ENCODE peak calls at places on chromosomes 11 and 22, in seven cellular contexts. O is cardiac muscle cell, B is psoas muscle, H is PC-3, P is GM12878, J is GM23248, Y is lung. L is an unnamed sample. For H3K4me1, the result is how much of the 10 kb centered on the place peaks cover.

GRCh38 chr11:133928628-133929059 is 28.1 kb downstream of the IGSF9B start:
- DNase-seq in O (peak), B (no peak), H (peak), P (no peak), J (peak), Y (no peak), L (no peak)

GRCh38 chr11:74429205-74429604 is 31.0 kb upstream of the PGM2L1 start:
- DNase-seq in O (no peak), B (no peak), H (no peak), P (no peak), J (no peak), Y (no peak), L (no peak)

GRCh38 chr22:42432818-42433217 is 615 bp upstream of the NFAM1 start:
- DNase-seq in O (no peak), B (no peak), H (no peak), P (no peak), J (no peak), Y (no peak), L (no peak)

GRCh38 chr22:38513063-38513462 is 7.0 kb upstream of the DDX17 start:
- DNase-seq in O (no peak), B (no peak), H (peak), P (no peak), J (no peak), Y (no peak), L (no peak)

GRCh38 chr11:35347173-35347878 is 72.0 kb downstream of the SLC1A2 start:
- DNase-seq in O (no peak), B (no peak), H (no peak), P (no peak), J (no peak), Y (no peak), L (no peak)

GRCh38 chr11:112128483-112129121 is 35.3 kb downstream of the IL18 start:
- DNase-seq in O (peak), B (peak), H (peak), P (no peak), J (peak), Y (no peak), L (no peak)

GRCh38 chr11:46121724-46122477 is 647 bp upstream of the PHF21A start:
- DNase-seq in O (peak), B (peak), H (peak), P (no peak), J (peak), Y (peak), L (peak)

GRCh38 chr11:11267312-11267711 is 85.7 kb downstream of the CSNK2A3 start:
- DNase-seq in O (no peak), B (no peak), H (peak), P (no peak), J (no peak), Y (no peak), L (no peak)

GRCh38 chr11:13101836-13102574 is 92.9 kb downstream of the RASSF10 start:
- DNase-seq in O (no peak), B (no peak), H (no peak), P (no peak), J (no peak), Y (no peak), L (no peak)

GRCh38 chr11:31443802-31444201 is 65.6 kb downstream of the IMMP1L start:
- DNase-seq in O (no peak), B (no peak), H (no peak), P (no peak), J (no peak), Y (no peak), L (no peak)

GRCh38 chr22:49334589-49334873 is 493.1 kb downstream of the BRD1 start:
- DNase-seq in O (no peak), B (no peak), H (no peak), P (no peak), J (no peak), Y (no peak), L (no peak)

GRCh38 chr11:132648841-132649240 is 883.5 kb downstream of the OPCML start:
- DNase-seq in O (no peak), B (no peak), H (no peak), P (no peak), J (no peak), Y (no peak), L (no peak)

GRCh38 chr11:134949716-134950115 is 537.7 kb upstream of the B3GAT1 start:
- DNase-seq in O (peak), B (no peak), H (no peak), P (no peak), J (peak), Y (no peak), L (no peak)

GRCh38 chr11:119288219-119288618 is 28.7 kb downstream of the MCAM start:
- DNase-seq in O (no peak), B (no peak), H (no peak), P (no peak), J (no peak), Y (no peak), L (no peak)

GRCh38 chr22:40324468-40325305 is 21.6 kb upstream of the ADSL start:
- DNase-seq in O (no peak), B (no peak), H (no peak), P (no peak), J (no peak), Y (no peak), L (no peak)

GRCh38 chr11:69335010-69335409 is 41.1 kb downstream of the MYEOV start:
- DNase-seq in O (no peak), B (no peak), H (no peak), P (no peak), J (no peak), Y (no peak), L (no peak)

GRCh38 chr22:49083607-49084006 is 744.1 kb downstream of the BRD1 start:
- DNase-seq in O (no peak), B (no peak), H (no peak), P (no peak), J (no peak), Y (no peak), L (no peak)

GRCh38 chr11:111602865-111603632 is 800 bp downstream of the SIK2 start:
- DNase-seq in O (peak), B (peak), H (peak), P (no peak), J (peak), Y (no peak), L (peak)

GRCh38 chr11:124769804-124770774 is 8.0 kb upstream of the ESAM start:
- DNase-seq in O (peak), B (no peak), H (peak), P (no peak), J (peak), Y (no peak), L (no peak)

GRCh38 chr22:31104869-31105268 is 2.5 kb downstream of the SELENOM start:
- DNase-seq in O (no peak), B (no peak), H (no peak), P (no peak), J (peak), Y (no peak), L (no peak)

GRCh38 chr11:108032800-108033199 is 24.1 kb downstream of the CUL5 start:
- DNase-seq in O (no peak), B (no peak), H (no peak), P (no peak), J (no peak), Y (no peak), L (no peak)

GRCh38 chr11:112087212-112087611 is 539 bp downstream of the SDHD start:
- DNase-seq in O (peak), B (no peak), H (peak), P (no peak), J (peak), Y (no peak), L (no peak)

GRCh38 chr11:61769169-61769920 is 16.9 kb downstream of the MYRF start:
- DNase-seq in O (peak), B (no peak), H (no peak), P (no peak), J (no peak), Y (no peak), L (no peak)

GRCh38 chr22:23063539-23064380 is 6.6 kb upstream of the GNAZ start:
- DNase-seq in O (no peak), B (no peak), H (no peak), P (no peak), J (no peak), Y (no peak), L (no peak)

GRCh38 chr22:49614966-49615965 is 212.4 kb downstream of the BRD1 start:
- DNase-seq in O (no peak), B (no peak), H (no peak), P (no peak), J (no peak), Y (no peak), L (no peak)

DNA sequence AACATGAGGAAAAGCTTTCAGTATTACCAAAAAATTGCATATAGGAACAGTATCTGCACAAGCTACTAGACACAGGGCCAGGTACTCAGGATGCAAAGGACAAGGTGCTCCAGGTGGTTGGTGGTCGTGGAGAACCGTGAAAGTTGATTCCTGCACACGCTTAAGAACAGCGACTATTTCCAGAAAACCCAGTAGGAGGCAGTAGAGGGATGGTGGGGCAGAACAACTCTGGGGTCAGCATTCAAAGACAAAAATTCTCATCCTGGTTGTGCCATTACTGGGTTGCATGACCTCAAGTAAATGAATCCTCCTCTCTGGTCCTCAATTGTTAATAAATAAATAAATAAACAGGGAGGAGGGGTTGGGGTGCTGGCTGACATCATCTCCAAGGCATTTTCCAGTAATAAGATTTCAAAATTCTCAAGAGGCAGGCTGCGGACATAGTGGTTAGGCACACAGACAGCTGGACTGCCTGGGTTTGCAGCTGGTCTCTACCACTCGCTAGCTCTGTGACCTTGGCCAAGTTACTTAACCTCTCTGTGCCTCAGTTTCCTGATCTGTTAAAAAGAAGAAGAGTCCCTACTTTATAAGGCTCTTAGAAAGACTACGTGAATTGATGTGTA is 89.6 kb downstream of the ISX start:
- DNase-seq in O (no peak), B (no peak), H (no peak), P (no peak), J (no peak), Y (no peak), L (no peak)
- H3K4me1 ChIP-seq in O (under half), B (under half), H (under half), P (under half), J (under half), Y (under half), L (under half)

GRCh38 chr11:33329705-33330329 is 72.6 kb downstream of the HIPK3 start:
- DNase-seq in O (peak), B (no peak), H (peak), P (no peak), J (peak), Y (no peak), L (no peak)

GRCh38 chr11:33324211-33324985 is 67.2 kb downstream of the HIPK3 start:
- DNase-seq in O (no peak), B (no peak), H (no peak), P (no peak), J (no peak), Y (no peak), L (no peak)

GRCh38 chr11:33321483-33321882 is 64.3 kb downstream of the HIPK3 start:
- DNase-seq in O (no peak), B (no peak), H (no peak), P (no peak), J (no peak), Y (no peak), L (no peak)

GRCh38 chr11:33323421-33323820 is 66.2 kb downstream of the HIPK3 start:
- DNase-seq in O (no peak), B (no peak), H (no peak), P (no peak), J (no peak), Y (no peak), L (no peak)

DNA sequence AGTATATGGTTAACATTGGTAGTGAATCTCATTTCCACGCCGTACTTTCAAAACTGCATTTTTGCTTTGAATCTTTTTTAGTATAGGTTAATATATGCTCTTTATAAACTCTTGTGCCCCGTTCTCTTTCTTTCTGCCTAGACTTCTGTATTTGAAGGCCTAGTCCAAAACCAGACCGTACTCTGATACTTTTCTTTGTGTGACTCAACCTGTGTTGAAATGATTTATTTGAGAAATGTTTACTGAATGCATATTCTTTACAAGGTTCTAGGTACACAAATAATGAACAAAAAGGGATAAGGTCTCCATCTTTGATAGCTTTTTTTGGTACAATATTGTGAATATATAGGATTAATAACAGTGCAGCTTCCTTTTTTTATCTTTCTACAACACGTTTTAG is 68.3 kb downstream of the HIPK3 start:
- DNase-seq in O (no peak), B (no peak), H (no peak), P (no peak), J (peak), Y (no peak), L (no peak)
- H3K4me1 ChIP-seq in O (half or more), B (half or more), H (under half), P (under half), J (half or more), Y (under half), L (under half)

GRCh38 chr11:103877221-103877620 is 159.2 kb upstream of the DDI1 start:
- DNase-seq in O (peak), B (no peak), H (peak), P (no peak), J (peak), Y (no peak), L (no peak)
- H3K4me1 ChIP-seq in O (under half), B (under half), H (under half), P (under half), J (under half), Y (under half), L (under half)

DNA sequence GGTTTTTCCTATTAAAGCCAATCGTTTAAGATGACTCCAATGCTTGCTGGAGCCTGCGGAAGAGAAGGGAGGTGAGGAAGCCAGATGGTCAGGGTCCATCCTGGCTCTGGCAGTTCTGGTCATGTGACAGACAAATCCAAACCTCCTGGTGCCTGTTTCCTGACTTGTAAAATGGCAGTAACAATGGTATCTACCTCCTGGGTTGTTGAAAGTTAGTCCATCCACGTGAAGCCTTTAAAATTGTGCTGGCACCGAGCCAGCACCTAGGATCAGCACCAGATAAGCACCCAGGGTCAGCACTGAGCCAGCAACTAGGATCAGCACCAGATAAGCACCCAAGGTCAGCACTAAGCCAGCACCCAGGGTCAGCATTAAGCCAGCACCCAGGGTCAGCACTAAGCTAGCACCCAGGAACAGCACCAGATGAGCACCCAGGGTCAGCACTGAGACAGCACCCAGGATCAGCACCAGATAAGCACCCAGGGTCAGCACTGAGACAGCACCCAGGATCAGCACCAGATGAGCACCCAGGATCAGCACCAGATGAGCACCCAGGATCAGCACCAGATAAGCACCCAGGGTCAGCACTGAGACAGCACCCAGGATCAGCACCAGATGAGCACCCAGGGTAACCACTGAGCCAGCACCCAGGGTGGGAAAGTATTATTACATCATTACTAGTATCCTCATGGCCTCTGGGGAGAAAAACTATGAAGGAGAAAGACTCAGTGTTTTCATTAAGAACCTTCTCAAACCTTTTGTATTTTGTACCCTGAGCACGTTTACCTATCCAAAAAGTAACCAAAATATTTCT is 17.2 kb downstream of the KIAA0930 start:
- DNase-seq in O (no peak), B (no peak), H (no peak), P (no peak), J (no peak), Y (no peak), L (no peak)
- H3K4me1 ChIP-seq in O (under half), B (under half), H (under half), P (under half), J (under half), Y (under half), L (under half)